ENCODE peak calls at places on chromosome 22, in ten cellular contexts. J, W, Q, B, N, S, R, D, P and C are unnamed samples.

GRCh38 chr22:22408731-22409696 is 99.5 kb downstream of the ZNF280B start:
- DNase-seq in J (no peak), W (no peak), Q (peak; percentile 37), B (peak; percentile 11), N (no peak), S (peak; percentile 9), R (no peak), D (no peak), P (peak; percentile 39), C (no peak)

GRCh38 chr22:49959782-49960158 is 802 bp upstream of the PIM3 start:
- DNase-seq in J (peak; percentile 67), W (no peak), Q (peak; percentile 65), B (peak; percentile 25), N (peak; percentile 76), S (no peak), R (no peak), D (no peak), P (peak; percentile 81), C (no peak)

GRCh38 chr22:41844036-41844435 is 11.1 kb downstream of the SREBF2 start:
- DNase-seq in J (no peak), W (no peak), Q (no peak), B (no peak), N (no peak), S (no peak), R (no peak), D (no peak), P (no peak), C (no peak)

GRCh38 chr22:22508274-22509176 is at the start of gene ZNF280B:
- DNase-seq in J (peak; percentile 84), W (peak; percentile 80), Q (peak; percentile 66), B (peak; percentile 67), N (peak; percentile 86), S (peak; percentile 82), R (peak; percentile 29), D (peak; percentile 46), P (no peak), C (no peak)

GRCh38 chr22:46748948-46749681 is 11.1 kb upstream of the CERK start:
- DNase-seq in J (peak; percentile 50), W (peak; percentile 40), Q (peak; percentile 73), B (peak; percentile 20), N (no peak), S (peak; percentile 65), R (no peak), D (no peak), P (no peak), C (no peak)

GRCh38 chr22:26835929-26836528 is 178.6 kb downstream of the MIAT start:
- DNase-seq in J (peak; percentile 55), W (peak; percentile 28), Q (peak; percentile 57), B (peak; percentile 32), N (no peak), S (peak; percentile 27), R (no peak), D (no peak), P (peak; percentile 67), C (no peak)

GRCh38 chr22:44822479-44822878 is 70.1 kb downstream of the ARHGAP8 start:
- DNase-seq in J (no peak), W (no peak), Q (no peak), B (no peak), N (no peak), S (no peak), R (no peak), D (no peak), P (no peak), C (peak; percentile 22)

GRCh38 chr22:43009444-43009843 is 5.5 kb downstream of the PACSIN2 start:
- DNase-seq in J (no peak), W (no peak), Q (no peak), B (no peak), N (no peak), S (no peak), R (no peak), D (no peak), P (no peak), C (no peak)

GRCh38 chr22:25008666-25009065 is 56.1 kb downstream of the KIAA1671 start:
- DNase-seq in J (no peak), W (no peak), Q (no peak), B (no peak), N (no peak), S (no peak), R (no peak), D (no peak), P (no peak), C (no peak)

GRCh38 chr22:32328306-32329201 is 29.1 kb upstream of the RFPL3 start:
- DNase-seq in J (no peak), W (no peak), Q (no peak), B (no peak), N (peak; percentile 10), S (no peak), R (no peak), D (no peak), P (no peak), C (peak; percentile 28)

GRCh38 chr22:43157874-43158546 is 6.7 kb downstream of the TSPO start:
- DNase-seq in J (no peak), W (no peak), Q (no peak), B (no peak), N (no peak), S (no peak), R (no peak), D (no peak), P (no peak), C (no peak)

GRCh38 chr22:19353363-19354131 is 62.0 kb upstream of the CLTCL1 start:
- DNase-seq in J (no peak), W (no peak), Q (no peak), B (no peak), N (no peak), S (no peak), R (no peak), D (no peak), P (no peak), C (no peak)